ENCODE peak calls at places on chromosomes 3 and 15, in nine cellular contexts. U is fibroblast of mammary gland; H is HCT116; S is aorta; O is ovary; D is mesendoderm; Z is CD8-positive, alpha-beta T cell; R is IMR-90; X is breast epithelium. P is an unnamed sample.

GRCh38 chr15:85027033-85027380 is 45.4 kb downstream of the PDE8A start:
- DNase-seq in R (no peak), H (no peak), S (no peak), X (no peak), D (no peak), O (no peak), Z (no peak), U (no peak), P (no peak)

GRCh38 chr3:27800261-27800660 is 78.1 kb upstream of the EOMES start:
- DNase-seq in S (no peak), U (peak; percentile 8), H (no peak), Z (no peak), X (no peak), O (no peak), D (no peak), R (peak; percentile 0), P (no peak)

GRCh38 chr3:192481638-192482037 is 245.7 kb downstream of the FGF12 start:
- DNase-seq in S (no peak), O (no peak), Z (no peak), H (no peak), X (no peak), R (peak; percentile 20), D (no peak), U (peak; percentile 95), P (no peak)

GRCh38 chr15:34133511-34133910 is 31.6 kb downstream of the PGBD4 start:
- DNase-seq in O (no peak), D (no peak), S (no peak), U (no peak), H (no peak), X (no peak), R (peak; percentile 39), Z (no peak), P (no peak)

GRCh38 chr3:54320376-54320775 is 198.0 kb downstream of the CACNA2D3 start:
- DNase-seq in Z (no peak), U (no peak), S (no peak), H (no peak), O (no peak), R (no peak), X (no peak), D (no peak), P (no peak)

GRCh38 chr15:63218114-63218808 is 28.9 kb downstream of the RAB8B start:
- DNase-seq in O (no peak), D (peak; percentile 76), Z (no peak), H (no peak), X (no peak), R (peak; percentile 73), U (peak; percentile 83), S (no peak), P (peak; percentile 78)

GRCh38 chr3:13528217-13528801 is 20.6 kb upstream of the FBLN2 start:
- DNase-seq in U (peak; percentile 44), R (no peak), Z (no peak), H (no peak), O (no peak), S (no peak), X (no peak), D (peak; percentile 96), P (no peak)

GRCh38 chr3:51671090-51672082 is at the start of gene TEX264:
- DNase-seq in S (peak; percentile 97), H (peak; percentile 37), R (peak; percentile 71), O (peak; percentile 90), Z (peak; percentile 85), U (peak; percentile 69), D (peak; percentile 85), X (peak; percentile 91), P (no peak)

GRCh38 chr3:196537319-196537984 is 22.3 kb upstream of the SMCO1 start:
- DNase-seq in D (peak; percentile 13), X (no peak), R (peak; percentile 13), Z (no peak), U (peak; percentile 36), H (no peak), O (peak; percentile 24), S (no peak), P (no peak)

GRCh38 chr3:184513276-184514150 is 48.1 kb upstream of the EPHB3 start:
- DNase-seq in U (peak; percentile 73), D (peak; percentile 91), O (peak; percentile 93), X (peak; percentile 83), H (peak; percentile 69), S (peak; percentile 94), R (peak; percentile 67), Z (peak; percentile 67), P (no peak)

GRCh38 chr3:189355481-189356201 is 183.9 kb downstream of the TPRG1 start:
- DNase-seq in O (no peak), S (no peak), U (peak; percentile 44), H (peak; percentile 67), Z (no peak), D (peak; percentile 81), X (no peak), R (peak; percentile 16), P (peak; percentile 41)

GRCh38 chr3:128282392-128283196 is 129.3 kb downstream of the EEFSEC start:
- DNase-seq in S (peak; percentile 89), U (peak; percentile 58), X (peak; percentile 78), R (peak; percentile 50), O (peak; percentile 76), Z (no peak), D (no peak), H (no peak), P (no peak)

GRCh38 chr3:123037015-123037375 is 9.4 kb upstream of the SEMA5B start:
- DNase-seq in U (no peak), Z (no peak), R (no peak), D (no peak), X (no peak), O (no peak), S (no peak), H (no peak), P (no peak)

GRCh38 chr3:67357610-67358458 is 296.6 kb downstream of the SUCLG2 start:
- DNase-seq in S (no peak), H (peak; percentile 59), X (no peak), O (no peak), U (peak; percentile 27), D (peak; percentile 97), Z (no peak), R (peak; percentile 35), P (peak; percentile 10)

GRCh38 chr15:40806672-40807027 is 239 bp upstream of the ZFYVE19 start:
- DNase-seq in H (no peak), U (no peak), Z (no peak), S (no peak), O (no peak), R (no peak), D (no peak), X (no peak), P (no peak)

DNA sequence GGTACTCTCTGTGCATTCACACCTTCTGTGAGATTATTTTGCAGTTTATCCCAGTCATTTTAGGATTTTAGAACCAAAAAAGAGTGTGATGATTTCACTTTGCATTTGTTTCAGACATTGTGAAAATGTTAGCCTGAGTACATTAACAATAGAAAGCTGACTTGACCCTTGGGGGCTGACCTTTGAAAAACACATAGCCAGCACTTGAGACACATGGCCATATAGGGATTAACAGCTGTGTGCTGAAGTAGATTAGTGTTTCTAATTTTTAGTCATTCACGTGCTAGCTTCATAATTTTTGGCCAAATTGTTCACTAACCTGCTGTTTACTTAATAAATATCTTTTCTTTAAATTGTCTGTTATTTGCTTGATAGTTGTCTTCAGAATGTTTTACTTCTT is 3.5 kb downstream of the FEM1B start:
- DNase-seq in H (no peak), Z (no peak), S (no peak), U (no peak), D (no peak), R (no peak), O (no peak), X (no peak), P (no peak)
- H3K4me3 ChIP-seq in H (no peak overlapping the region), Z (no peak overlapping the region), S (peak overlapping the region; percentile 84), U (peak overlapping the region; percentile 87), D (no peak overlapping the region), R (peak overlapping the region; percentile 41), O (peak overlapping the region; percentile 54), X (peak overlapping the region; percentile 90), P (peak overlapping the region; percentile 79)

DNA sequence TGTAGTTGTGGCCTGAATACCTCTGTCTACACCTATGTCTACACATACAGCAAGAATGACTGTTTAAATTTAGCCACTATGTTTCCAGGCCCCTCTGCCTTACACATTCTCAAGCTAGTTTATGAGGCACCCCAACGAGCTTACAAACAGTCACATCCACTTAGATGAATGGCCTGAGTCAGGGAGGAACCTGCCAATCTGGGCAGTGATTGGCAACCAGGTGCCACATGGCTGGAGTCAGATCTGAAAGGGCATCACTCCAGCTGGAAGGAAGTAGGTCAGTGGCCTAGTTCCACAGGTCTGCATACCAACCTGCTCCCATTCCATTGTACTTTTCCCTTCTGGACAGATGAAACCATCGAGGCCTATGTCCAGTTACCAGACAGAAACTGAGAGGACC is 136.3 kb downstream of the FOXP1 start:
- DNase-seq in X (no peak), R (no peak), U (no peak), H (no peak), O (no peak), D (no peak), S (no peak), Z (no peak), P (no peak)
- H3K4me3 ChIP-seq in X (no peak overlapping the region), R (no peak overlapping the region), U (no peak overlapping the region), H (no peak overlapping the region), O (no peak overlapping the region), D (no peak overlapping the region), S (no peak overlapping the region), Z (no peak overlapping the region), P (no peak overlapping the region)

GRCh38 chr3:16365454-16366128 is 100.6 kb downstream of the OXNAD1 start:
- DNase-seq in H (no peak), O (no peak), X (no peak), D (no peak), R (no peak), Z (no peak), U (no peak), S (no peak), P (no peak)
- H3K4me3 ChIP-seq in H (no peak overlapping the region), O (no peak overlapping the region), X (no peak overlapping the region), D (no peak overlapping the region), R (no peak overlapping the region), Z (no peak overlapping the region), U (no peak overlapping the region), S (no peak overlapping the region), P (no peak overlapping the region)

DNA sequence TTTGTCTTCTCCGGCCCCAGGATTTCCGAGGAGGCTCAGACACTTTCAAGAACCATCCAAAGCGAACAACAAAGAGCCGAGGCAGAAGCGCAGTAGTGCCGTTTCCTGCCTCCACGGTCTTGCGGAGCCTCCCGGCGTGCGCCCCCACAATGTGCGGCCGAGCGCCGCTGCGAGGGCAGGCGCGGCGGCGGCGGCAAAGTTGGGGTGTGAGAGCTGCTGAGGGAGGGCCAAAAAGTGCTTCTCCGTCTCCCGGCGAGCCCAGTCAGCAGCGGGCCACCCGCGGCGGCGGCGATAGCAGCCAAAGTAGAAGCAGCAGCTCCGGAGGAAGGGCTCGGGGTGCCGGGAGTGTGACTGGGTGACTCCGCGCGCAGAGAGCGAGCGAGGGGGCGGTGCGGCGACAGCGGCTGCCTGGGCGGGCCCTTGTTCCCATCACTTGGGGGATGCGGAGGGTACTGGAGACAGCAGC is 749.1 kb downstream of the ROBO1 start:
- DNase-seq in O (peak; percentile 71), S (peak; percentile 89), X (no peak), Z (no peak), U (peak; percentile 63), H (no peak), R (peak; percentile 64), D (peak; percentile 79), P (no peak)
- H3K4me3 ChIP-seq in O (peak overlapping the region; percentile 89), S (peak overlapping the region; percentile 74), X (peak overlapping the region; percentile 79), Z (peak overlapping the region; percentile 32), U (peak overlapping the region; percentile 75), H (no peak overlapping the region), R (peak overlapping the region; percentile 65), D (peak overlapping the region; percentile 90), P (peak overlapping the region; percentile 63)